ENCODE peak calls at places on chromosomes 3 and 15, in six cellular contexts. H is cardiac muscle cell; N is hippocampal formation; M is stimulated activated CD4-positive, alpha-beta T cell treated with anti-CD3 and anti-CD28 coated beads, Interleukin-1b, Interleukin-23, amount 100 ng/mL, for 48 hours; Y is COR-L47; T is globus pallidus. K is an unnamed sample.

GRCh38 chr3:159763466-159764210 is 225.0 kb upstream of the IL12A start:
- DNase-seq in T (peak), N (no peak), H (peak), M (peak), Y (peak), K (peak)

GRCh38 chr3:73508330-73508954 is 116.3 kb downstream of the PDZRN3 start:
- DNase-seq in Y (peak), M (peak), H (peak), T (peak), N (peak), K (peak)

GRCh38 chr3:70992557-70992956 is 591.0 kb downstream of the FOXP1 start:
- DNase-seq in T (no peak), N (no peak), Y (no peak), M (no peak), H (no peak), K (no peak)

GRCh38 chr3:64763980-64764379 is 76.2 kb upstream of the ADAMTS9 start:
- DNase-seq in M (no peak), Y (no peak), T (no peak), N (no peak), H (no peak), K (no peak)

GRCh38 chr3:5035692-5036535 is 56.7 kb downstream of the BHLHE40 start:
- DNase-seq in Y (no peak), N (no peak), H (no peak), T (no peak), M (no peak), K (no peak)

GRCh38 chr3:195154793-195155535 is 116.0 kb downstream of the XXYLT1 start:
- DNase-seq in Y (peak), T (peak), N (no peak), H (peak), M (no peak), K (no peak)

GRCh38 chr15:90211440-90212168 is 10.5 kb downstream of the SEMA4B start:
- DNase-seq in N (no peak), H (no peak), M (no peak), Y (no peak), T (no peak), K (no peak)

GRCh38 chr3:13221491-13221890 is 148.3 kb upstream of the IQSEC1 start:
- DNase-seq in H (no peak), Y (no peak), M (no peak), N (no peak), T (no peak), K (no peak)

K was measured in stimulated activated naive CD8-positive, alpha-beta T cell treated with anti-CD3 and anti-CD28 coated beads, Interleukin-15, Interleukin-2, amounts not matched to agents 100 U/mL and 50 U/mL, for 24 hours.